ENCODE peak calls at places on chromosomes 1 and 21, in nine cellular contexts. N is A549; U is T-cell; B is activated naive CD8-positive, alpha-beta T cell treated with anti-CD3 and anti-CD28 coated beads, Interleukin-2, amount 50 U/mL, for 24 hours; R is fibroblast of the aortic adventitia; A is activated T-helper 1 cell treated with Interleukin-2 at 50 U/mL for 16 hours; M is fibroblast of lung; O is activated CD4-positive, alpha-beta T cell treated with anti-CD3 and anti-CD28 coated beads, Interleukin-2, amount 50 U/mL, for 48 hours; G is naive B cell. K is an unnamed sample.

GRCh38 chr1:177927021-177927596 is 42.7 kb downstream of the SEC16B start:
- DNase-seq in A (no peak), U (no peak), R (peak), G (no peak), M (peak), O (no peak), B (no peak), N (no peak), K (peak)

GRCh38 chr1:248243204-248243603 is 12.0 kb downstream of the OR2M4 start:
- DNase-seq in R (peak), A (no peak), N (peak), U (peak), B (peak), O (peak), M (peak), G (peak), K (peak)

GRCh38 chr21:14403681-14404318 is 20.9 kb upstream of the HSPA13 start:
- DNase-seq in N (peak), R (peak), B (no peak), U (peak), A (no peak), O (no peak), G (peak), M (peak), K (peak)

GRCh38 chr1:11279630-11280029 is 6.6 kb downstream of the UBIAD1 start:
- DNase-seq in A (no peak), R (no peak), O (no peak), G (no peak), M (no peak), N (no peak), B (no peak), U (no peak), K (no peak)

GRCh38 chr1:173827611-173828010 is 2.9 kb upstream of the CENPL start:
- DNase-seq in R (no peak), M (no peak), O (no peak), U (no peak), N (no peak), G (no peak), B (no peak), A (no peak), K (no peak)

GRCh38 chr1:98439471-98439870 is 222.1 kb upstream of the SNX7 start:
- DNase-seq in A (no peak), R (no peak), U (no peak), B (no peak), G (no peak), M (no peak), O (no peak), N (no peak), K (no peak)

GRCh38 chr1:66147226-66147625 is 354.5 kb downstream of the PDE4B start:
- DNase-seq in M (no peak), B (no peak), U (no peak), O (no peak), G (no peak), R (no peak), N (peak), A (no peak), K (no peak)

GRCh38 chr1:151334822-151335221 is 7.6 kb upstream of the PI4KB start:
- DNase-seq in O (no peak), M (no peak), B (no peak), U (no peak), N (no peak), G (no peak), A (no peak), R (no peak), K (no peak)

GRCh38 chr21:36834192-36834591 is 132.3 kb downstream of the HLCS start:
- DNase-seq in O (no peak), N (no peak), B (no peak), A (no peak), U (no peak), M (no peak), G (no peak), R (no peak), K (no peak)

GRCh38 chr1:95012389-95012788 is 60.4 kb downstream of the ALG14 start:
- DNase-seq in A (no peak), B (no peak), U (no peak), G (no peak), M (peak), O (no peak), R (peak), N (no peak), K (peak)

GRCh38 chr1:15833069-15833679 is 14.3 kb upstream of the SPEN start:
- DNase-seq in G (no peak), O (peak), U (peak), A (peak), M (peak), R (no peak), N (peak), B (peak), K (no peak)

GRCh38 chr1:21297975-21298374 is 7.7 kb upstream of the ECE1 start:
- DNase-seq in U (no peak), R (peak), M (peak), B (no peak), N (no peak), A (no peak), O (no peak), G (no peak), K (peak)

GRCh38 chr1:220300442-220301121 is 28.3 kb upstream of the RAB3GAP2 start:
- DNase-seq in G (no peak), O (no peak), A (no peak), U (no peak), M (peak), N (peak), R (peak), B (no peak), K (peak)

GRCh38 chr1:164017239-164017638 is 541.7 kb upstream of the PBX1 start:
- DNase-seq in N (no peak), A (no peak), R (no peak), U (no peak), G (no peak), B (no peak), M (no peak), O (no peak), K (no peak)

GRCh38 chr21:17795084-17796036 is 23.8 kb downstream of the C21orf91 start:
- DNase-seq in N (no peak), M (no peak), B (no peak), R (no peak), A (no peak), U (no peak), G (no peak), O (no peak), K (no peak)

GRCh38 chr1:27504588-27505419 is 14.8 kb upstream of the WASF2 start:
- DNase-seq in O (no peak), R (peak), N (no peak), U (no peak), G (no peak), A (no peak), M (peak), B (no peak), K (peak)

GRCh38 chr21:45507523-45507875 is 34.7 kb downstream of the SLC19A1 start:
- DNase-seq in U (no peak), N (no peak), A (no peak), B (no peak), G (no peak), O (no peak), M (no peak), R (no peak), K (no peak)

GRCh38 chr1:109569323-109569722 is 20.9 kb downstream of the GNAI3 start:
- DNase-seq in M (no peak), U (no peak), G (no peak), N (no peak), A (no peak), O (no peak), R (no peak), B (no peak), K (no peak)

GRCh38 chr1:87898401-87898800 is 569.7 kb downstream of the LMO4 start:
- DNase-seq in O (no peak), M (no peak), A (no peak), R (no peak), B (no peak), U (no peak), G (no peak), N (no peak), K (no peak)

GRCh38 chr1:177737456-177737855 is 232.4 kb downstream of the SEC16B start:
- DNase-seq in U (no peak), G (no peak), A (no peak), M (peak), B (no peak), N (no peak), R (no peak), O (no peak), K (no peak)

GRCh38 chr1:212595787-212596714 is 12.5 kb upstream of the ATF3 start:
- DNase-seq in G (peak), U (peak), N (peak), A (no peak), O (peak), B (peak), M (peak), R (peak), K (peak)

GRCh38 chr1:210657806-210658205 is 329.1 kb downstream of the HHAT start:
- DNase-seq in M (no peak), G (no peak), O (no peak), N (no peak), A (no peak), U (no peak), R (no peak), B (no peak), K (no peak)

GRCh38 chr1:147760481-147761260 is at the start of gene GJA5:
- DNase-seq in N (no peak), M (no peak), G (no peak), B (no peak), A (no peak), U (no peak), R (no peak), O (no peak), K (no peak)

GRCh38 chr1:72586023-72586685 is 303.8 kb upstream of the NEGR1 start:
- DNase-seq in N (no peak), R (no peak), G (no peak), A (no peak), M (no peak), O (no peak), U (no peak), B (no peak), K (no peak)

GRCh38 chr1:50139339-50139738 is 30.6 kb downstream of the ELAVL4 start:
- DNase-seq in O (no peak), R (no peak), U (no peak), M (no peak), A (no peak), B (no peak), G (no peak), N (no peak), K (no peak)

GRCh38 chr1:117493906-117494305 is 111.9 kb upstream of the TENT5C start:
- DNase-seq in N (no peak), A (no peak), M (no peak), R (no peak), B (no peak), O (no peak), G (no peak), U (no peak), K (no peak)

GRCh38 chr1:187051618-187052232 is 223.0 kb downstream of the PLA2G4A start:
- DNase-seq in U (no peak), G (peak), B (peak), M (peak), R (peak), N (peak), A (no peak), O (no peak), K (peak)

GRCh38 chr1:36715797-36716196 is 233.1 kb upstream of the CSF3R start:
- DNase-seq in U (no peak), M (no peak), A (no peak), R (no peak), N (no peak), O (no peak), G (no peak), B (no peak), K (no peak)

GRCh38 chr1:74506311-74506710 is 6.1 kb downstream of the LRRC53 start:
- DNase-seq in N (no peak), B (no peak), R (no peak), G (no peak), M (no peak), A (no peak), O (no peak), U (no peak), K (no peak)

GRCh38 chr1:36092166-36092797 is 3.6 kb downstream of the ADPRS start:
- DNase-seq in A (no peak), M (no peak), N (no peak), U (no peak), G (no peak), R (no peak), O (no peak), B (no peak), K (no peak)

GRCh38 chr1:153951183-153951582 is 4.7 kb upstream of the DENND4B start:
- DNase-seq in A (no peak), G (no peak), N (no peak), B (no peak), O (no peak), U (no peak), R (no peak), M (no peak), K (no peak)

GRCh38 chr1:243549791-243550190 is 293.9 kb downstream of the SDCCAG8 start:
- DNase-seq in G (no peak), O (no peak), N (no peak), M (no peak), U (no peak), A (no peak), B (no peak), R (peak), K (no peak)

GRCh38 chr21:18832950-18833349 is 429.4 kb upstream of the TMPRSS15 start:
- DNase-seq in G (no peak), U (no peak), M (peak), N (peak), R (peak), B (no peak), O (no peak), A (no peak), K (peak)

GRCh38 chr1:37360011-37360410 is 114.4 kb upstream of the ZC3H12A start:
- DNase-seq in O (no peak), M (no peak), R (no peak), A (no peak), N (no peak), G (no peak), B (no peak), U (no peak), K (no peak)

GRCh38 chr21:39153373-39153772 is 29.9 kb downstream of the PSMG1 start:
- DNase-seq in R (peak), O (no peak), N (peak), B (no peak), A (no peak), G (no peak), M (no peak), U (no peak), K (no peak)

GRCh38 chr21:36478207-36478701 is 1.7 kb downstream of the CLDN14 start:
- DNase-seq in B (no peak), R (peak), G (no peak), M (peak), A (no peak), U (no peak), N (peak), O (peak), K (peak)

GRCh38 chr1:151537112-151537511 is 3.0 kb upstream of the TUFT1 start:
- DNase-seq in N (peak), B (no peak), U (no peak), M (peak), R (peak), G (no peak), O (no peak), A (no peak), K (peak)

GRCh38 chr1:165174485-165174884 is 182.0 kb downstream of the LMX1A start:
- DNase-seq in B (no peak), U (no peak), M (no peak), O (no peak), R (no peak), N (no peak), G (no peak), A (no peak), K (no peak)

GRCh38 chr21:38095220-38095619 is 161.6 kb upstream of the KCNJ15 start:
- DNase-seq in R (no peak), G (no peak), M (peak), B (no peak), A (no peak), U (no peak), O (no peak), N (peak), K (no peak)